ENCODE peak calls at places on chromosomes 1 and 21, in eight cellular contexts. S, W, L, J, T, C, Z and Q are unnamed samples.
A peak's percentile ranks its signal among the peaks of the same experiment; 100 is the strongest.

GRCh38 chr21:46329796-46330195 is 5.8 kb downstream of the PCNT start:
- DNase-seq in Z (no peak), S (no peak), C (no peak), T (no peak), J (no peak), L (no peak), W (no peak), Q (no peak)

GRCh38 chr1:67347688-67348472 is 40.2 kb downstream of the IL12RB2 start:
- DNase-seq in W (no peak), J (peak; percentile 12), L (peak; percentile 56), S (peak; percentile 72), T (no peak), Z (peak; percentile 30), C (peak; percentile 74), Q (no peak)

GRCh38 chr1:2415801-2416208 is 3.4 kb upstream of the PEX10 start:
- DNase-seq in W (no peak), Z (no peak), J (peak; percentile 74), L (no peak), S (no peak), C (no peak), T (no peak), Q (no peak)

GRCh38 chr1:199273837-199274379 is 635.1 kb downstream of the PTPRC start:
- DNase-seq in T (no peak), C (peak; percentile 66), S (peak; percentile 35), Z (no peak), W (no peak), L (no peak), J (no peak), Q (peak; percentile 45)

GRCh38 chr1:171433451-171433850 is 51.9 kb upstream of the PRRC2C start:
- DNase-seq in L (peak; percentile 64), Z (peak; percentile 23), C (peak; percentile 63), W (no peak), T (no peak), S (peak; percentile 25), J (no peak), Q (peak; percentile 84)

GRCh38 chr1:1204998-1205768 is 1.2 kb downstream of the TNFRSF18 start:
- DNase-seq in S (no peak), L (no peak), Z (no peak), J (peak; percentile 9), W (no peak), T (no peak), C (no peak), Q (no peak)

GRCh38 chr1:997728-998050 is 2.2 kb downstream of the HES4 start:
- DNase-seq in T (no peak), W (no peak), Z (no peak), C (no peak), L (no peak), J (no peak), S (no peak), Q (no peak)

GRCh38 chr1:11675362-11675761 is 5.6 kb downstream of the MAD2L2 start:
- DNase-seq in T (no peak), L (no peak), J (no peak), Z (no peak), C (no peak), S (no peak), W (no peak), Q (no peak)

GRCh38 chr1:3245344-3245743 is 176.3 kb downstream of the PRDM16 start:
- DNase-seq in L (no peak), Z (no peak), T (no peak), S (no peak), C (no peak), W (no peak), J (no peak), Q (no peak)

GRCh38 chr1:205660361-205660760 is 19.9 kb downstream of the SLC45A3 start:
- DNase-seq in W (no peak), J (no peak), S (no peak), Z (no peak), L (no peak), C (no peak), T (no peak), Q (no peak)

GRCh38 chr1:205656236-205656635 is 24.1 kb downstream of the SLC45A3 start:
- DNase-seq in C (peak; percentile 45), W (no peak), L (peak; percentile 12), Z (no peak), T (no peak), J (no peak), S (no peak), Q (no peak)

GRCh38 chr1:205661429-205662134 is 18.7 kb downstream of the SLC45A3 start:
- DNase-seq in S (no peak), W (no peak), C (no peak), L (no peak), J (no peak), T (no peak), Z (no peak), Q (no peak)

GRCh38 chr1:205662135-205662725 is 18.1 kb downstream of the SLC45A3 start:
- DNase-seq in W (no peak), C (no peak), S (no peak), L (no peak), T (no peak), J (no peak), Z (no peak), Q (no peak)

DNA sequence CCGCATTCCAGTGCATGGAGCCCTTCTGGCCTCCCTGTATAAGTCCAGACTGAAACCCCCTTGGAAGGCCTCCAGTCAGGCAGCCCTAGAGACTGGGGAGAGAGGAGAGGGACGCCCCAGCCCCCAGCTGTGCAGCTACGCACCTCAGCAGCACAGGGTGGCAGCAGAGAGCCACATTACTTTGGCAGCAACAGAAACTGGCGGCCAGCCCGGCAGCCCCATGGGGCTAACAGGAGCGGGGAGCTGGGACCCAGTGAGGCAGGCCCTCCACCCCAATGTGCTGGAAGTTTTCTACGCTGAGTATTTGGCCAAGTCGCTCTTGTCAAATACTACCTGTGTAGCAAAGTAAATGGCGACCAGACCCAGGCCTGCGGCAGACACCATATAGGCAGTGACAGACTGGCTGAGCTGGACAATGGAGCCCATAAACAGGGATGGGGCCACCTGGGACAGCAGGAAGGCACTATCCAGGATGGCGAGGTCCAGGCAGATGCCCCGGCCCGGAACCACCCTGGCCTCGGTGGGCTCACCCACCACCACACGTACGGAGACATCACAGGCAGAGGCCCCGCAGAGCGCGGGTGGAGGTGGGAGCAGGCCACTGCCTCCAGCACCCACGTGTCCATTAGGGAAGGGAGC is 21.2 kb downstream of the SLC45A3 start:
- DNase-seq in C (peak; percentile 79), Z (peak; percentile 87), T (peak; percentile 77), S (peak; percentile 74), W (peak; percentile 80), J (peak; percentile 81), L (peak; percentile 23), Q (no peak)
- H3K4me3 ChIP-seq in C (no peak overlapping the region), Z (no peak overlapping the region), T (no peak overlapping the region), S (no peak overlapping the region), W (no peak overlapping the region), J (no peak overlapping the region), L (no peak overlapping the region), Q (no peak overlapping the region)

DNA sequence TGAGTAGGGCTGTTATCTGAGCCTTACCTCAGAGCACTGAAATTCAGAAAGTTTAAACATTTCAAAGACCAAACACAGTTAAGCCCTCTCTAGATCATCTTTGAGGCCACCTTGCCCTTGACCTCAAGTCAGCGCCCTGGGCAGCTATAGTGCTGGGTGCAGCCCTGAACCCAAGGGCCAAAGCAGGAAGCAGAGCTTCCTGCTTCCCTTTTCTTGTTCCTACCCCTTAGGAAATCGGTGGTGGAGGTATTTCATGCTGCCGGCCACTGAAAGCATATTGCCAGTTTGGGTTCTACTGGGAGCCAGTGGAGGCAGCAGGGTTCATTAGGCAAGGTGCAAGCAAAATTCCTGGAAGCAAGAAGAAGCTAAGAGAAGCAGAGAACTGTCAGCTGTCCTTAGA is 26.1 kb downstream of the CD244 start:
- DNase-seq in C (no peak), J (no peak), S (no peak), L (no peak), W (no peak), Z (no peak), T (no peak), Q (no peak)
- H3K4me3 ChIP-seq in C (no peak overlapping the region), J (no peak overlapping the region), S (no peak overlapping the region), L (no peak overlapping the region), W (no peak overlapping the region), Z (no peak overlapping the region), T (no peak overlapping the region), Q (no peak overlapping the region)

GRCh38 chr1:8518490-8518801 is 200.5 kb downstream of the SLC45A1 start:
- DNase-seq in W (no peak), Z (no peak), J (no peak), L (no peak), C (no peak), T (no peak), S (no peak), Q (no peak)
- H3K4me3 ChIP-seq in W (no peak overlapping the region), Z (no peak overlapping the region), J (no peak overlapping the region), L (no peak overlapping the region), C (no peak overlapping the region), T (no peak overlapping the region), S (no peak overlapping the region), Q (no peak overlapping the region)

GRCh38 chr1:220093361-220094015 is 444 bp upstream of the IARS2 start:
- DNase-seq in Z (no peak), W (no peak), T (no peak), S (no peak), C (peak; percentile 92), J (no peak), L (no peak), Q (no peak)
- H3K4me3 ChIP-seq in Z (peak overlapping the region; percentile 81), W (peak overlapping the region; percentile 83), T (peak overlapping the region; percentile 89), S (no peak overlapping the region), C (peak overlapping the region; percentile 93), J (peak overlapping the region; percentile 92), L (peak overlapping the region; percentile 88), Q (no peak overlapping the region)